ENCODE peak calls at places on chromosomes 13 and 19, in six cellular contexts. P is ascending aorta; I is stomach; J is uterus; A is tibial nerve; X is CD8-positive, alpha-beta T cell. Y is an unnamed sample. For H3K27me3, the result is how much of the 10 kb centered on the place peaks cover.

GRCh38 chr19:38394488-38394887 is 6.0 kb downstream of the SPRED3 start:
- DNase-seq in J (no peak), A (no peak), X (peak), P (no peak), I (no peak), Y (no peak)

GRCh38 chr13:108155185-108156106 is 59.9 kb downstream of the LIG4 start:
- DNase-seq in I (peak), X (peak), P (no peak), A (peak), J (peak), Y (peak)

GRCh38 chr13:98276486-98276885 is 99.4 kb upstream of the RNF113B start:
- DNase-seq in I (no peak), P (no peak), X (no peak), J (no peak), A (no peak), Y (no peak)

GRCh38 chr19:17370026-17370587 is 7.0 kb downstream of the PLVAP start:
- DNase-seq in X (no peak), I (no peak), J (no peak), A (no peak), P (peak), Y (no peak)

GRCh38 chr13:20131057-20131832 is 29.6 kb downstream of the GJA3 start:
- DNase-seq in X (no peak), I (no peak), P (no peak), A (no peak), J (no peak), Y (no peak)

GRCh38 chr13:109680930-109681329 is 105.5 kb downstream of the IRS2 start:
- DNase-seq in P (no peak), I (no peak), X (no peak), J (no peak), A (no peak), Y (no peak)

GRCh38 chr13:20489185-20489820 is 36.4 kb downstream of the CRYL1 start:
- DNase-seq in X (no peak), J (no peak), P (no peak), I (peak), A (no peak), Y (no peak)

GRCh38 chr13:76210262-76210661 is 574.1 kb downstream of the LMO7 start:
- DNase-seq in P (no peak), J (no peak), X (no peak), I (no peak), A (no peak), Y (no peak)

GRCh38 chr19:33125929-33126388 is 6.0 kb upstream of the WDR88 start:
- DNase-seq in P (no peak), J (peak), X (peak), A (no peak), I (peak), Y (peak)

GRCh38 chr13:74052402-74052928 is 81.7 kb downstream of the KLF12 start:
- DNase-seq in P (peak), I (peak), X (no peak), A (no peak), J (no peak), Y (no peak)

GRCh38 chr13:70505809-70506208 is 397.6 kb upstream of the KLHL1 start:
- DNase-seq in A (no peak), J (no peak), I (no peak), X (no peak), P (no peak), Y (no peak)

GRCh38 chr19:39704181-39705044 is at the start of gene LGALS14:
- DNase-seq in I (no peak), J (no peak), X (no peak), P (no peak), A (no peak), Y (no peak)

GRCh38 chr19:50695251-50696064 is 24.1 kb downstream of the SHANK1 start:
- DNase-seq in A (no peak), X (no peak), I (no peak), P (no peak), J (no peak), Y (peak)

GRCh38 chr19:46303702-46304397 is 7.0 kb downstream of the HIF3A start:
- DNase-seq in A (no peak), P (no peak), X (no peak), J (peak), I (peak), Y (no peak)

GRCh38 chr13:73954808-73955207 is 179.4 kb downstream of the KLF12 start:
- DNase-seq in P (no peak), I (no peak), A (no peak), X (no peak), J (no peak), Y (no peak)

GRCh38 chr13:29991343-29991742 is 140.9 kb upstream of the UBL3 start:
- DNase-seq in J (no peak), P (no peak), X (no peak), I (no peak), A (no peak), Y (no peak)

GRCh38 chr13:37403776-37404497 is 194.6 kb downstream of the POSTN start:
- DNase-seq in A (no peak), J (no peak), X (no peak), P (no peak), I (no peak), Y (no peak)

GRCh38 chr13:26037302-26037701 is 14.5 kb downstream of the SHISA2 start:
- DNase-seq in J (no peak), A (no peak), P (no peak), I (no peak), X (peak), Y (peak)

GRCh38 chr13:32001392-32001768 is 30.2 kb upstream of the FRY start:
- DNase-seq in X (no peak), J (no peak), I (no peak), P (no peak), A (no peak), Y (no peak)

GRCh38 chr13:26759907-26760834 is at the start of gene GPR12:
- DNase-seq in J (no peak), A (no peak), I (no peak), X (no peak), P (no peak), Y (no peak)

GRCh38 chr19:279231-279630 is 12.0 kb downstream of the PLPP2 start:
- DNase-seq in P (no peak), A (no peak), X (no peak), I (no peak), J (no peak), Y (no peak)

GRCh38 chr19:5891938-5892771 is 11.4 kb downstream of the NDUFA11 start:
- DNase-seq in J (no peak), I (peak), A (no peak), P (no peak), X (no peak), Y (peak)

GRCh38 chr13:111659236-111659635 is 338.8 kb downstream of the TEX29 start:
- DNase-seq in P (no peak), J (no peak), I (no peak), X (no peak), A (no peak), Y (peak)

GRCh38 chr19:14333101-14333871 is 48.0 kb upstream of the ADGRE5 start:
- DNase-seq in A (no peak), J (no peak), P (no peak), I (peak), X (no peak), Y (no peak)

GRCh38 chr13:100890645-100891044 is 216.1 kb upstream of the TMTC4 start:
- DNase-seq in A (no peak), X (no peak), I (no peak), J (no peak), P (no peak), Y (no peak)

GRCh38 chr13:34013061-34013460 is 195.1 kb downstream of the RFC3 start:
- DNase-seq in X (no peak), P (no peak), J (no peak), A (no peak), I (no peak), Y (no peak)

GRCh38 chr13:111322001-111322915 is 1.8 kb downstream of the TEX29 start:
- DNase-seq in P (peak), X (no peak), I (peak), A (no peak), J (no peak), Y (no peak)

GRCh38 chr13:38680912-38681311 is 6.0 kb upstream of the FREM2 start:
- DNase-seq in A (no peak), P (no peak), I (no peak), J (no peak), X (no peak), Y (no peak)

GRCh38 chr19:1364070-1364719 is 19.5 kb upstream of the NDUFS7 start:
- DNase-seq in I (no peak), X (peak), J (no peak), A (no peak), P (no peak), Y (no peak)

GRCh38 chr19:56837892-56838679 is 2.4 kb downstream of the PEG3 start:
- DNase-seq in X (no peak), P (peak), J (peak), A (peak), I (no peak), Y (peak)

GRCh38 chr13:29369060-29369743 is 226.3 kb downstream of the SLC7A1 start:
- DNase-seq in X (no peak), A (no peak), J (no peak), I (no peak), P (no peak), Y (peak)

GRCh38 chr13:110641055-110642015 is 26.0 kb downstream of the NAXD start:
- DNase-seq in J (peak), I (peak), P (no peak), X (no peak), A (no peak), Y (no peak)

GRCh38 chr19:53365899-53366493 is 491 bp downstream of the ZNF525 start:
- DNase-seq in I (no peak), P (no peak), J (no peak), X (peak), A (no peak), Y (no peak)

GRCh38 chr13:54492995-54493394 is 1464.4 kb downstream of the OLFM4 start:
- DNase-seq in X (no peak), I (no peak), P (no peak), A (no peak), J (no peak), Y (no peak)

DNA sequence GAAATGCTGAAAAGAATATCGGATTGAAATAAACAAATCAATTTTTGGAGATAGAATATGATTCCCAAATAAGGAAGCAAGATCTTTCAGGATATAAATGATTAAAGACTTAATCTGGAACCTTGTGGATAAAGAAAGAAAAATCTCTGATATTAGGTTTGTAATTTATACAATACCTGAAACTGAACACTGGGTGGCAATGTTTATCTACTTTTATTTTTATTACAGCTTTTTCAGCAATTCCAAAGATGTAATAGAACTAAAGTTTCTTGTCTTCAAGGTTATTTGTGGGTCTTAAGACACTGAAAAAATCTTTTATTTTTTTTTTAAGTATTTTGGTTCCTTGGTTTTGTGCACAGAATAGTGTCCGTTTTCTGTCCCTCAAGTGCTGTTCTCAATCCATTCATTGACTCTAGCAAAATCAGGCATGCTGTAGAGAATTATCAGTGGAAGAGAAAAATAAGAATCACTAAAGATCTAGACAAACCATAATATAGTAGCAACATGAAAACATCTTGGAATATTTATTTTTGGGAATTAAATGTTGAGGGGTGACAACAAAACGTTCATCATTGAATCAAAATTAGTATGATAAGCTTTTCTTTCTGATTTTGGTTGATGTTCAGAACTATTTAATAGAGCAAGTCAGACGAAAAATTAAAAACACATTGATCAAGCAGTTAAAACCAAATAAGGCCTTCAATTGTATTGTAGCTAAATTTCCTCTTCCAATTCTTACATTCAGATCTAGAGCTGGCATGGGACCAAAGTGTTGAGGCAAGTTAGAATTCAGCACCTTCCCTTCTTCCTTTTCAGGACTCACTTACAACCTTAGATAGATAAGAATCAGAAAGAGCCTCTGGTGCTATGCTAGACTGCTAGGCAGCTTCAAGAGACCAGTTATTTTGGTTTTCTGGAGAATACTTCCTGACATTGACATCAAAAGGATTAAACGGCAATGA is 704.4 kb upstream of the PCDH20 start:
- DNase-seq in J (no peak), P (no peak), A (no peak), I (no peak), X (no peak), Y (no peak)
- TF ChIP-seq CTCF in J (peak), P (no peak), A (peak), I (no peak), X (no peak), Y (peak)

GRCh38 chr19:30677702-30678101 is 305.5 kb downstream of the ZNF536 start:
- DNase-seq in X (no peak), A (no peak), P (no peak), J (no peak), I (no peak), Y (no peak)
- H3K27me3 ChIP-seq in X (under half), A (under half), P (under half), J (under half), I (under half), Y (under half)

DNA sequence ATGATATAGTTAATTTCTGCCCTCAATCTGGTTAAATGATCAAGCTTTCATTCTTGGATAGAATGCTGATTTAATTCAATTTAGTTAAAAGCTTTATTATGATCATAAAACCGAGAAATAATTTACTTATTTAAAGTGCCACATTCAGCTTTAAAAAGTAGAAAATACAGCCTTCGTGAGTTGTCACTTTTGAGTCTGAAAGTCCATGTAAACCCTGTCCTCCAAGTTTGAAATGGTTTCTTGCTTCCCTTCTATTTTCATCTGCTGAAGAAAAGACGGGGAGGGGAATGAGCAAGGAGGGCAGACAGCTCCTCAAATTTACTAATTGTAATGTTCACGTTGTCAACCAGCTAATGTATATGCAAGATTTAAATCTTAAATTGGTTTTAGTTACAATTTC is 59.5 kb downstream of the NDFIP2 start:
- DNase-seq in X (no peak), J (no peak), A (no peak), P (no peak), I (no peak), Y (no peak)
- H3K27ac ChIP-seq in X (no peak), J (no peak), A (no peak), P (no peak), I (no peak), Y (peak)

DNA sequence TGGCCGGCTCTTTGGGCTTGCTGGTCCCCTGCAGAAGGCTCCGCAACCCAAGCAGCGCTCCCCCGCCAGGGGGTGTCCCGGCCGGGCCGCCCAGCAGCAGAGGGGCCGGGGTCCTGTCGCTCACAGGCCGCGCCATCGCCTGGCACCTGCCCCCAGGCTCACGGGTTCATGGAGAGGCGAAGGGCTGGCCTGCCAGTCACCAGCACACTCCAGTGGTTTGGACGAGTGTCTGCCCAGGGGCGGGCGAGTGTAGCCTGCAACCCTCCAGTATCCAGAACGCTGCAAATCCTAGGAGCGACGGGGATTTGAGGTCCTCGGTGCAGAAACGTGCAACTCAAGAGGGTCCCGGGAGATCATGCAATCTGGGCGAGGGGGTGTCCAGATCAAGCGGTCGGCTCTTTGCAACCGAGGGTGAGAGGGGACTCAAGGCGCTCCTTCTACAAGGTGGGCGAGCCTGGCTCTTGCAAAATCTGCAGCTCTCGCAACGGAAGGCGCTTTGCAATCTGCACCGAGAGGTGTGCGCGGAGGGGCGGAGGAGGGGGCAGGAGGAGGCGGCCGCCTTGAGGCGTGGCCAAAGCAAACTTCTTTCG is at the start of gene DBP:
- DNase-seq in P (peak), A (no peak), I (peak), X (peak), J (no peak), Y (no peak)
- TF ChIP-seq CTCF in P (no peak), A (peak), I (no peak), X (no peak), J (no peak), Y (no peak)

GRCh38 chr19:31148671-31149070 is 200.6 kb downstream of the TSHZ3 start:
- DNase-seq in I (no peak), J (no peak), X (no peak), P (no peak), A (no peak), Y (no peak)

GRCh38 chr19:31145909-31146453 is 203.3 kb downstream of the TSHZ3 start:
- DNase-seq in X (no peak), A (no peak), J (no peak), I (no peak), P (no peak), Y (no peak)

GRCh38 chr19:31146546-31147183 is 202.6 kb downstream of the TSHZ3 start:
- DNase-seq in I (no peak), A (no peak), J (no peak), X (no peak), P (no peak), Y (no peak)

GRCh38 chr19:31149306-31149975 is 199.8 kb downstream of the TSHZ3 start:
- DNase-seq in P (no peak), J (no peak), X (no peak), A (no peak), I (no peak), Y (no peak)

DNA sequence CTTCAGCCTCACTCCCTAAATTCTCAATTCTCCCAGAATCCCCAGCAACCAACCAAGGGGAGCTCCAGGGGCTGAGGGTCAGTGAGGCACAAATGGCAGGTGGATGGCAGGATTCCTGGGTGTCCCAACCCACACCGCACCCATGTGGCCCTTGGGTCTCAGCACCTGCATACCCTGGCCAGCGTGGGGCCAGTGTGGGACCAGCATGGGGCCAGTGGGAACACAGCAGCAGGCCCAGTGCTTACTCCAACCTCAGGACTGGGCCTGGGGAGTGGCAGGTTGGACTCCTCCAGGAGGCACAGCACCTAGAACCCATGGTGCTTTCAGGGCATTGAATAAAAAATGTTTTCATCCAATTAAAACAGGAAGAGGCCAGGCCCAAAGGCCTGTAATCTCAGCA is 202.0 kb downstream of the TSHZ3 start:
- DNase-seq in J (no peak), X (no peak), A (no peak), I (no peak), P (no peak), Y (no peak)
- H3K27me3 ChIP-seq in J (under half), X (under half), A (under half), I (under half), P (under half), Y (under half)

GRCh38 chr19:35157431-35157830 is 2.9 kb downstream of the FXYD5 start:
- DNase-seq in J (no peak), I (no peak), X (no peak), P (no peak), A (no peak), Y (no peak)

GRCh38 chr19:35162471-35163326 is 8.2 kb downstream of the FXYD5 start:
- DNase-seq in X (no peak), J (no peak), P (no peak), A (no peak), I (no peak), Y (no peak)

GRCh38 chr19:35161434-35161743 is 6.9 kb downstream of the FXYD5 start:
- DNase-seq in J (no peak), X (no peak), A (no peak), I (no peak), P (no peak), Y (no peak)

GRCh38 chr19:35159606-35160005 is 5.1 kb downstream of the FXYD5 start:
- DNase-seq in P (no peak), X (no peak), A (no peak), I (no peak), J (no peak), Y (no peak)

GRCh38 chr19:35160629-35161433 is 6.3 kb downstream of the FXYD5 start:
- DNase-seq in A (no peak), X (no peak), P (no peak), I (no peak), J (no peak), Y (no peak)
- H3K27ac ChIP-seq in A (no peak), X (no peak), P (no peak), I (no peak), J (no peak), Y (no peak)

DNA sequence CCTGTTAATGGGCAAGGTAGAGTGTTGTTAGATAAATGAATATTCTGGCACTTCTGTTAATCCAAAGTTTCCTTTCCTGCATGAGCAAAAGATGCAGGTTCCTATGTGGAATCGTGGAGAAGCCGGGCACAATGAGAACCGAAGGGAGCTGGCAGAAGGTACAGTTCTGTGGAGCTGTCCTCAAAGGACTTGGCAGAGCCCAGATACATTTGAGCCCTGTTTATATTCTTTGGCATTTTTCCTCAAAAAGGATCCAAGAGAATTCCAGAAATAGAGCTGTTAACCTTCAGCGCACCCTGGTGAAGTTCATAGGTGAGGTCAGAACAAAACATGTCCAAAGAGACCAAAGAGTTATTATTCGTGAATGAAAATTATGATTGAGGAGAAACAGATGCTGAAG is 4.0 kb upstream of the DLEU7 start:
- DNase-seq in J (no peak), I (no peak), A (no peak), X (no peak), P (no peak), Y (no peak)
- TF ChIP-seq CTCF in J (no peak), I (no peak), A (no peak), X (no peak), P (no peak), Y (no peak)

GRCh38 chr13:46278474-46278873 is 66.7 kb downstream of the LRRC63 start:
- DNase-seq in A (no peak), X (no peak), J (no peak), I (no peak), P (no peak), Y (no peak)
- H3K27me3 ChIP-seq in A (under half), X (under half), J (under half), I (under half), P (under half), Y (under half)

Y was measured in dorsolateral prefrontal cortex.